ENCODE peak calls at places on chromosomes 6 and 20, in seven cellular contexts. One of them, this sample, is unnamed.
A peak's percentile ranks its signal among the peaks of the same experiment; 100 is the strongest.

GRCh38 chr6:77466055-77467028 is 3.1 kb upstream of the HTR1B start:
- DNase-seq in suprapubic skin: no peak
- DNase-seq in adrenal gland: peak; percentile 46
- DNase-seq in body of pancreas: peak; percentile 72
- DNase-seq in A549: peak; percentile 46
- DNase-seq in spleen: no peak
- DNase-seq in IMR-90: peak; percentile 74
- DNase-seq in this sample: no peak

GRCh38 chr6:84065718-84066290 is 32.2 kb downstream of the MRAP2 start:
- DNase-seq in suprapubic skin: no peak
- DNase-seq in adrenal gland: no peak
- DNase-seq in body of pancreas: no peak
- DNase-seq in A549: no peak
- DNase-seq in spleen: no peak
- DNase-seq in IMR-90: peak; percentile 5
- DNase-seq in this sample: no peak

GRCh38 chr20:10350188-10350842 is 83.7 kb downstream of the MKKS start:
- DNase-seq in suprapubic skin: no peak
- DNase-seq in adrenal gland: no peak
- DNase-seq in body of pancreas: no peak
- DNase-seq in A549: no peak
- DNase-seq in spleen: no peak
- DNase-seq in IMR-90: no peak
- DNase-seq in this sample: no peak

GRCh38 chr6:152957796-152958195 is 25.0 kb downstream of the FBXO5 start:
- DNase-seq in suprapubic skin: no peak
- DNase-seq in adrenal gland: no peak
- DNase-seq in body of pancreas: no peak
- DNase-seq in A549: no peak
- DNase-seq in spleen: no peak
- DNase-seq in IMR-90: no peak
- DNase-seq in this sample: no peak

GRCh38 chr20:22449115-22449973 is 135.0 kb downstream of the FOXA2 start:
- DNase-seq in suprapubic skin: no peak
- DNase-seq in adrenal gland: no peak
- DNase-seq in body of pancreas: no peak
- DNase-seq in A549: no peak
- DNase-seq in spleen: no peak
- DNase-seq in IMR-90: no peak
- DNase-seq in this sample: no peak

GRCh38 chr20:10658876-10659632 is 14.7 kb downstream of the JAG1 start:
- DNase-seq in suprapubic skin: no peak
- DNase-seq in adrenal gland: no peak
- DNase-seq in body of pancreas: no peak
- DNase-seq in A549: no peak
- DNase-seq in spleen: no peak
- DNase-seq in IMR-90: no peak
- DNase-seq in this sample: no peak

GRCh38 chr6:71373943-71374342 is 85.3 kb downstream of the OGFRL1 start:
- DNase-seq in suprapubic skin: no peak
- DNase-seq in adrenal gland: no peak
- DNase-seq in body of pancreas: no peak
- DNase-seq in A549: no peak
- DNase-seq in spleen: no peak
- DNase-seq in IMR-90: no peak
- DNase-seq in this sample: no peak

GRCh38 chr6:167574431-167575097 is 249.7 kb downstream of the TTLL2 start:
- DNase-seq in suprapubic skin: no peak
- DNase-seq in adrenal gland: no peak
- DNase-seq in body of pancreas: no peak
- DNase-seq in A549: no peak
- DNase-seq in spleen: no peak
- DNase-seq in IMR-90: no peak
- DNase-seq in this sample: peak; percentile 48

GRCh38 chr6:133555726-133556125 is 314.6 kb downstream of the EYA4 start:
- DNase-seq in suprapubic skin: no peak
- DNase-seq in adrenal gland: no peak
- DNase-seq in body of pancreas: no peak
- DNase-seq in A549: no peak
- DNase-seq in spleen: no peak
- DNase-seq in IMR-90: peak; percentile 24
- DNase-seq in this sample: no peak

GRCh38 chr6:149079911-149080501 is 237.5 kb upstream of the TAB2 start:
- DNase-seq in suprapubic skin: no peak
- DNase-seq in adrenal gland: no peak
- DNase-seq in body of pancreas: peak; percentile 29
- DNase-seq in A549: no peak
- DNase-seq in spleen: no peak
- DNase-seq in IMR-90: peak; percentile 73
- DNase-seq in this sample: peak; percentile 19

GRCh38 chr20:31543966-31544598 is 29.8 kb downstream of the HM13 start:
- DNase-seq in suprapubic skin: no peak
- DNase-seq in adrenal gland: peak; percentile 48
- DNase-seq in body of pancreas: no peak
- DNase-seq in A549: peak; percentile 37
- DNase-seq in spleen: no peak
- DNase-seq in IMR-90: peak; percentile 98
- DNase-seq in this sample: no peak

GRCh38 chr6:160276126-160276525 is 17.5 kb upstream of the SLC22A2 start:
- DNase-seq in suprapubic skin: no peak
- DNase-seq in adrenal gland: no peak
- DNase-seq in body of pancreas: no peak
- DNase-seq in A549: no peak
- DNase-seq in spleen: no peak
- DNase-seq in IMR-90: no peak
- DNase-seq in this sample: no peak

GRCh38 chr6:2651966-2652365 is 98.8 kb downstream of the MYLK4 start:
- DNase-seq in suprapubic skin: no peak
- DNase-seq in adrenal gland: no peak
- DNase-seq in body of pancreas: no peak
- DNase-seq in A549: no peak
- DNase-seq in spleen: no peak
- DNase-seq in IMR-90: no peak
- DNase-seq in this sample: no peak

GRCh38 chr6:47109281-47109680 is 67.1 kb upstream of the ADGRF1 start:
- DNase-seq in suprapubic skin: no peak
- DNase-seq in adrenal gland: no peak
- DNase-seq in body of pancreas: no peak
- DNase-seq in A549: no peak
- DNase-seq in spleen: no peak
- DNase-seq in IMR-90: no peak
- DNase-seq in this sample: no peak

GRCh38 chr20:7180261-7181045 is 413.0 kb downstream of the BMP2 start:
- DNase-seq in suprapubic skin: no peak
- DNase-seq in adrenal gland: no peak
- DNase-seq in body of pancreas: no peak
- DNase-seq in A549: no peak
- DNase-seq in spleen: no peak
- DNase-seq in IMR-90: no peak
- DNase-seq in this sample: no peak

GRCh38 chr6:1348675-1349074 is 36.8 kb downstream of the FOXQ1 start:
- DNase-seq in suprapubic skin: no peak
- DNase-seq in adrenal gland: no peak
- DNase-seq in body of pancreas: no peak
- DNase-seq in A549: no peak
- DNase-seq in spleen: no peak
- DNase-seq in IMR-90: peak; percentile 55
- DNase-seq in this sample: peak; percentile 27

GRCh38 chr6:147257760-147258159 is 53.5 kb downstream of the STXBP5 start:
- DNase-seq in suprapubic skin: no peak
- DNase-seq in adrenal gland: no peak
- DNase-seq in body of pancreas: no peak
- DNase-seq in A549: no peak
- DNase-seq in spleen: no peak
- DNase-seq in IMR-90: no peak
- DNase-seq in this sample: no peak

GRCh38 chr20:24066075-24066700 is 77.6 kb upstream of the GGTLC1 start:
- DNase-seq in suprapubic skin: no peak
- DNase-seq in adrenal gland: no peak
- DNase-seq in body of pancreas: no peak
- DNase-seq in A549: no peak
- DNase-seq in spleen: no peak
- DNase-seq in IMR-90: no peak
- DNase-seq in this sample: no peak

GRCh38 chr20:38559764-38560163 is 21.2 kb upstream of the ADIG start:
- DNase-seq in suprapubic skin: no peak
- DNase-seq in adrenal gland: no peak
- DNase-seq in body of pancreas: no peak
- DNase-seq in A549: no peak
- DNase-seq in spleen: no peak
- DNase-seq in IMR-90: peak; percentile 13
- DNase-seq in this sample: no peak

GRCh38 chr6:35970181-35970580 is 49.3 kb upstream of the SRPK1 start:
- DNase-seq in suprapubic skin: no peak
- DNase-seq in adrenal gland: no peak
- DNase-seq in body of pancreas: no peak
- DNase-seq in A549: no peak
- DNase-seq in spleen: no peak
- DNase-seq in IMR-90: peak; percentile 80
- DNase-seq in this sample: no peak

GRCh38 chr6:7273709-7274108 is 39.3 kb downstream of the SSR1 start:
- DNase-seq in suprapubic skin: no peak
- DNase-seq in adrenal gland: no peak
- DNase-seq in body of pancreas: no peak
- DNase-seq in A549: no peak
- DNase-seq in spleen: no peak
- DNase-seq in IMR-90: no peak
- DNase-seq in this sample: no peak

GRCh38 chr6:7268362-7269310 is 44.4 kb downstream of the SSR1 start:
- DNase-seq in suprapubic skin: peak; percentile 55
- DNase-seq in adrenal gland: no peak
- DNase-seq in body of pancreas: no peak
- DNase-seq in A549: no peak
- DNase-seq in spleen: peak; percentile 69
- DNase-seq in IMR-90: no peak
- DNase-seq in this sample: no peak

GRCh38 chr6:7269816-7270215 is 43.2 kb downstream of the SSR1 start:
- DNase-seq in suprapubic skin: no peak
- DNase-seq in adrenal gland: no peak
- DNase-seq in body of pancreas: no peak
- DNase-seq in A549: no peak
- DNase-seq in spleen: no peak
- DNase-seq in IMR-90: no peak
- DNase-seq in this sample: no peak

GRCh38 chr6:7270320-7271204 is 42.4 kb downstream of the SSR1 start:
- DNase-seq in suprapubic skin: no peak
- DNase-seq in adrenal gland: no peak
- DNase-seq in body of pancreas: peak; percentile 94
- DNase-seq in A549: no peak
- DNase-seq in spleen: peak; percentile 74
- DNase-seq in IMR-90: no peak
- DNase-seq in this sample: no peak

GRCh38 chr6:7271205-7271534 is 41.8 kb downstream of the SSR1 start:
- DNase-seq in suprapubic skin: peak; percentile 56
- DNase-seq in adrenal gland: no peak
- DNase-seq in body of pancreas: no peak
- DNase-seq in A549: no peak
- DNase-seq in spleen: no peak
- DNase-seq in IMR-90: no peak
- DNase-seq in this sample: no peak
- H3K4me1 ChIP-seq in suprapubic skin: peaks cover 33% of the 10 kb centered on the region
- H3K4me1 ChIP-seq in adrenal gland: peaks cover 6% of the 10 kb centered on the region
- H3K4me1 ChIP-seq in body of pancreas: peaks cover 48% of the 10 kb centered on the region
- H3K4me1 ChIP-seq in A549: peaks cover 12% of the 10 kb centered on the region
- H3K4me1 ChIP-seq in spleen: no peaks in the 10 kb centered on the region
- H3K4me1 ChIP-seq in IMR-90: peaks cover 4% of the 10 kb centered on the region
- H3K4me1 ChIP-seq in this sample: no peaks in the 10 kb centered on the region

GRCh38 chr6:118651282-118652050 is at the start of gene CEP85L:
- DNase-seq in suprapubic skin: peak; percentile 93
- DNase-seq in adrenal gland: peak; percentile 94
- DNase-seq in body of pancreas: peak; percentile 91
- DNase-seq in A549: peak; percentile 84
- DNase-seq in spleen: peak; percentile 98
- DNase-seq in IMR-90: peak; percentile 86
- DNase-seq in this sample: peak; percentile 89
- TF ChIP-seq POLR2A in suprapubic skin: no peak
- TF ChIP-seq POLR2A in adrenal gland: peak; percentile 80
- TF ChIP-seq POLR2A in body of pancreas: peak; percentile 92
- TF ChIP-seq POLR2A in A549: peak; percentile 28
- TF ChIP-seq POLR2A in spleen: peak; percentile 77
- TF ChIP-seq POLR2A in IMR-90: peak; percentile 82
- TF ChIP-seq POLR2A in this sample: peak; percentile 93

DNA sequence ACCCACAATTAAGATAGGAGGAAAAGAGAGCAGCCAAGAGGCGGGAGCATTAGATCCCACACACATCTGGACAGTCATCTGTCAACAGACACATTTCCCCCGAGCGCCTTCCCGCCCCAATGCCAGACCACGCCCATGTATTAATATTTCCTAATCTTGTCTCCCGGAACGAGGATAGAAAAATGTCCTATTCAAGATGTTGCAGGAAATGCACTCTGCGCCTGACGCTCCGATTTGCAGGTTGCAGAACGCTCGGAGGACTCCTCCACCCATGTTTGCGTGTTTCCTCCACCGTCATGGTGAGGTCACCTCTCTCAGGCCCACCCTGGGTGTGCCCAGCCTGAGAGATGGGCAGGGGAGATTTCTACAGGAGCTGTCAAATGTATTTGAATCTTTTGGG is 215.2 kb downstream of the TAF4 start:
- DNase-seq in suprapubic skin: no peak
- DNase-seq in adrenal gland: no peak
- DNase-seq in body of pancreas: no peak
- DNase-seq in A549: no peak
- DNase-seq in spleen: peak; percentile 39
- DNase-seq in IMR-90: no peak
- DNase-seq in this sample: no peak
- H3K4me1 ChIP-seq in suprapubic skin: peaks cover 3% of the 10 kb centered on the region
- H3K4me1 ChIP-seq in adrenal gland: no peaks in the 10 kb centered on the region
- H3K4me1 ChIP-seq in body of pancreas: no peaks in the 10 kb centered on the region
- H3K4me1 ChIP-seq in A549: no peaks in the 10 kb centered on the region
- H3K4me1 ChIP-seq in spleen: no peaks in the 10 kb centered on the region
- H3K4me1 ChIP-seq in IMR-90: no peaks in the 10 kb centered on the region
- H3K4me1 ChIP-seq in this sample: no peaks in the 10 kb centered on the region

DNA sequence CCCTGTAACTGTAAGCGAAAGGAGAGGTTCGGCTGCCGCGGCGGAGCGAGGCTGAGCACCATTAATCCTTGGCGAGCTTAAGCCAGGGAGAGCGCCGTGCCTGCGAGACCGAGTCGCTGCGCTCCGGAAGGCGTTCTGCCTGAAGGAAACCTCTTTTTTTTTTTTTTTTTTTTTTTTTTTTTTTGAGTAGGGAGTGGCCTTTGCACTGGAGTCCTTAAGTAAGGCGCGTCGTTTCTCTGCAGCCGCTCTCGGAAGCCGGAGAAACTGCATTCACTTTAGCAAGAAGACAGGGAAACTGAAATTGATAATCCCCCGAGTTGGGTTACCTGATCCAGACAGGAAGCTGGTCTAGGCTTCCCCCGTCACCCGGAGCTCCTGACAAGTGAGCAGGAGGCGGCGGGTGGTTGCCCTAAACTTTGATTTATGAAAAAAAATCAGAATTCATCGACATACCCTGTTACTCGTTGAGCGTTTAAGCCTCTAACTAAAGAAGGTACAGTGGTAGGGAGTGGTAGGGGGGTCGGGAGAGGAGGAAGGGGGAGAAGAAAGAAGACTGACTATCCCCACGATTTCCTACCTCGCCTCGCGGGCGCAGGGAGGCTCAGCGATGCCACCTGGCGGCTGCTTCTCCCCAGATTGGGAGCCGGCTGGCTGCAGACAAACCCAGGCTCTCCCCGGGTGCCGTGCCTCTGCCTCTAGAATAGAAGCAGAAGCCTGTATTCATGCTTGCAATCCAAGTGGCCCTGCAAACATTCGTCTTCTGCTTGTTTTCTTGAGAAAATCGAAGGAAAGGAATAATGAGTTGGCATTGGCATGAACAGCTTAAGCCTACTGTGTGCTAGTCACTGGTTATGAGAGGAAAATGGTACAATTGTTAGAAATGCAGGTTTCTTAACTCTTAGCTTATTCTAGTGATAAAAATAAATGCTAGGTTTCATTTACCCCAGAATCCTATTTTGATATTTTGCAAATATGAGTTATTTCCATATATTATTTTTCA is 4.4 kb upstream of the SOX4 start:
- DNase-seq in suprapubic skin: peak; percentile 90
- DNase-seq in adrenal gland: peak; percentile 90
- DNase-seq in body of pancreas: peak; percentile 92
- DNase-seq in A549: peak; percentile 81
- DNase-seq in spleen: peak; percentile 97
- DNase-seq in IMR-90: peak; percentile 90
- DNase-seq in this sample: peak; percentile 66
- TF ChIP-seq POLR2A in suprapubic skin: no peak
- TF ChIP-seq POLR2A in adrenal gland: no peak
- TF ChIP-seq POLR2A in body of pancreas: peak; percentile 54
- TF ChIP-seq POLR2A in A549: no peak
- TF ChIP-seq POLR2A in spleen: peak; percentile 6
- TF ChIP-seq POLR2A in IMR-90: peak; percentile 44
- TF ChIP-seq POLR2A in this sample: no peak

This sample was measured in gastrocnemius medialis.